ENCODE peak calls at places on chromosomes 1 and 21, in eight cellular contexts. C is transverse colon, U is astrocyte of the cerebellum, X is colonic mucosa, G is astrocyte of the spinal cord, Y is cardiac muscle cell, E is fibroblast of lung, L is sigmoid colon. D is an unnamed sample.
A peak's percentile ranks its signal among the peaks of the same experiment; 100 is the strongest.

GRCh38 chr1:64845831-64846425 is 101.1 kb downstream of the RAVER2 start:
- DNase-seq in C (no peak), U (no peak), X (no peak), G (peak; percentile 59), Y (no peak), E (no peak), L (no peak), D (no peak)

GRCh38 chr1:27144920-27145661 is 9.8 kb downstream of the SLC9A1 start:
- DNase-seq in C (peak; percentile 37), U (no peak), X (peak; percentile 47), G (peak; percentile 73), Y (no peak), E (peak; percentile 87), L (peak; percentile 88), D (peak; percentile 49)

GRCh38 chr1:163472267-163472666 is 150.5 kb downstream of the NUF2 start:
- DNase-seq in C (no peak), U (no peak), X (peak; percentile 31), G (peak; percentile 9), Y (no peak), E (peak; percentile 1), L (no peak), D (no peak)

GRCh38 chr1:53967409-53968124 is 21.4 kb downstream of the LRRC42 start:
- DNase-seq in C (no peak), U (no peak), X (no peak), G (no peak), Y (no peak), E (no peak), L (no peak), D (no peak)

GRCh38 chr21:42439284-42440186 is 35.8 kb downstream of the UBASH3A start:
- DNase-seq in C (peak; percentile 7), U (no peak), X (no peak), G (no peak), Y (no peak), E (no peak), L (no peak), D (no peak)

GRCh38 chr1:207234690-207235089 is 86.8 kb upstream of the CD55 start:
- DNase-seq in C (no peak), U (no peak), X (no peak), G (no peak), Y (no peak), E (no peak), L (no peak), D (no peak)

GRCh38 chr1:245197121-245197520 is 42.3 kb downstream of the KIF26B start:
- DNase-seq in C (no peak), U (no peak), X (no peak), G (no peak), Y (no peak), E (no peak), L (no peak), D (no peak)

GRCh38 chr1:87897486-87897885 is 568.8 kb downstream of the LMO4 start:
- DNase-seq in C (no peak), U (no peak), X (no peak), G (no peak), Y (no peak), E (no peak), L (no peak), D (no peak)

GRCh38 chr1:45685308-45686080 is 839 bp downstream of the GPBP1L1 start:
- DNase-seq in C (no peak), U (no peak), X (peak; percentile 49), G (peak; percentile 39), Y (peak; percentile 17), E (no peak), L (no peak), D (no peak)

GRCh38 chr21:25607812-25608737 is 794 bp upstream of the MRPL39 start:
- DNase-seq in C (peak; percentile 84), U (peak; percentile 73), X (peak; percentile 80), G (peak; percentile 86), Y (peak; percentile 87), E (peak; percentile 76), L (peak; percentile 92), D (peak; percentile 31)

GRCh38 chr1:33624261-33624990 is 152.0 kb downstream of the ZSCAN20 start:
- DNase-seq in C (no peak), U (no peak), X (no peak), G (no peak), Y (no peak), E (no peak), L (no peak), D (no peak)

GRCh38 chr1:166920561-166921475 is 44.8 kb upstream of the TADA1 start:
- DNase-seq in C (no peak), U (no peak), X (peak; percentile 31), G (peak; percentile 25), Y (peak; percentile 55), E (no peak), L (peak; percentile 63), D (no peak)

GRCh38 chr1:177471244-177471643 is 300.5 kb downstream of the BRINP2 start:
- DNase-seq in C (no peak), U (no peak), X (no peak), G (peak; percentile 28), Y (no peak), E (peak; percentile 48), L (no peak), D (no peak)

GRCh38 chr21:36716836-36717235 is 17.9 kb downstream of the SIM2 start:
- DNase-seq in C (no peak), U (no peak), X (no peak), G (no peak), Y (no peak), E (no peak), L (no peak), D (no peak)

GRCh38 chr1:199742547-199742946 is 285.0 kb upstream of the NR5A2 start:
- DNase-seq in C (no peak), U (peak; percentile 49), X (no peak), G (peak; percentile 84), Y (no peak), E (peak; percentile 98), L (no peak), D (peak; percentile 80)

GRCh38 chr1:35768350-35769187 is 1.2 kb downstream of the CLSPN start:
- DNase-seq in C (no peak), U (no peak), X (no peak), G (peak; percentile 12), Y (no peak), E (no peak), L (no peak), D (no peak)

DNA sequence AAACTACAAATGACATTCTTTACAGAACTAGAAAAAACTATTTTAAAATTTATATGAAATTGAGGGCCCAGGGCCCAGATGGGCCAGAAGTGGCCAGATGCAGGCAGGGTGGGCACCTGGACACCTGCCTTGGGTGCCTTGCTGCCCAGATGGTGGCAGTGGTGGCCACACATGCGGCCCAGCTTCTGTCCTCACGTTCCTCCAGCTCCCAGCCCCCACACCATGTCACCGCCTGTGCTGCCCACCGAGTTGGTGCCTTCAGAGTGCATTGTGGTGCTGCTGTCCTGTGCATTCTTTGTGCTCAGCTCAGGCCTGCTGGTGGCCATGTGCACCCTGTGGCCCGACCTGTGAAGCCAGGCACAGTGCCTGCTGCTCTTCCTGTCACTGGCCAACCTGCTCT is 216.8 kb upstream of the CXADR start:
- DNase-seq in C (no peak), U (no peak), X (no peak), G (no peak), Y (no peak), E (no peak), L (no peak), D (no peak)
- H3K4me3 ChIP-seq in C (no peak overlapping the region), U (no peak overlapping the region), X (no peak overlapping the region), G (no peak overlapping the region), Y (no peak overlapping the region), E (no peak overlapping the region), L (no peak overlapping the region), D (no peak overlapping the region)

GRCh38 chr1:241606544-241606943 is 33.6 kb downstream of the CHML start:
- DNase-seq in C (no peak), U (no peak), X (no peak), G (peak; percentile 46), Y (no peak), E (peak; percentile 60), L (no peak), D (no peak)

GRCh38 chr1:241608379-241609033 is 31.7 kb downstream of the CHML start:
- DNase-seq in C (no peak), U (no peak), X (no peak), G (peak; percentile 54), Y (no peak), E (peak; percentile 71), L (no peak), D (no peak)

GRCh38 chr1:241603626-241604337 is 36.4 kb downstream of the CHML start:
- DNase-seq in C (no peak), U (peak; percentile 71), X (no peak), G (peak; percentile 86), Y (no peak), E (peak; percentile 82), L (no peak), D (no peak)

GRCh38 chr1:241607497-241607896 is 32.7 kb downstream of the CHML start:
- DNase-seq in C (no peak), U (no peak), X (no peak), G (no peak), Y (no peak), E (no peak), L (no peak), D (no peak)

DNA sequence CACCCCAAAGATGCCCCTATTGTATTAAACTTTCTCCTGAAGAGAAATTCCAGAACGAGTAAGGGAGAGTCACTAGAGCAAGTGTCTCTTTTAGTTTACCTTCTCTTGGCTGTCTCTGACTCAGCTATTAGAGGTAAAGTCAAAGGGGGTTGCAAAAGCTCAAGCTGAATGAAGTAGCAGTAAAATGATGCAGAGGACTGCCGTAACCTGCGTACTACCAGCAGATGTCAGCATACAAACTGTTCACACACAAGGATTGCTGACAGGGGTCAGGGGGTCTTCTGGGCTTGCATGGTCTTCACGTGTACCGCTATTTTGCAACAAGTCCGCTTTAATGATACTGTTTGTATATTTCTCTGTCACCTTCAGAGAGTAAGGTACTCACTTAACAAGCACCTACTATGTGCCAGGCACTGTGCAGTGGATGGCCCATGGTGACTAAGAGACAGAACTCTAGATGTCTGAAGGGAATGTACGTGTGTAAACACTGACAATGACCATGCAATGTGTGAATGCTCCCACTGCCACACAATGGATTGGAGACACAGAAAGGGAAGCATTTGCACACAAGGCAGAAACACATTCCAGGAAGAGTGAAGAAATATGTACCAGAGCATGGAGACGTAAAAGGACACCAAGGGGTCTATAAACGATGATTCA is 34.9 kb downstream of the CHML start:
- DNase-seq in C (no peak), U (no peak), X (no peak), G (no peak), Y (peak; percentile 11), E (no peak), L (no peak), D (no peak)
- TF ChIP-seq CTCF in C (no peak), U (peak; percentile 28), X (no peak), G (peak; percentile 41), Y (peak; percentile 33), E (peak; percentile 26), L (no peak), D (no peak)

DNA sequence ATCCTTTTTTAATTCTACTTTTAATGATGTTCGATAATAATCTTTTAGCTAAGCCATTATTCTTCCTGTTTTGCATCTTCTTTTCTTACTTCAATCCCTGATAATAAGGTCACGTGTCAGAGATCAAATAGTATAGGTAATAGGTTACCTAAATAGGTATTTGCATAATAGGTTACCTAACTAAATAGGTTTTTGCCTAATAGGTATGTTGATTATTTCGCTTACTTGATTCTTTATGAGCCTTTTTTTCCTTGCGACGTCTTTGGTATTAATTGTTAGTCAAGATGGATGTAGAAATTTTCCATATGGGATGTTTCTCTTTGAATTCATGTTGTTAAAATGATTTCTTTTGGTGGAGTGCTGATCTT is 2.5 kb downstream of the GGPS1 start:
- DNase-seq in C (no peak), U (no peak), X (no peak), G (no peak), Y (no peak), E (no peak), L (no peak), D (no peak)
- H3K4me3 ChIP-seq in C (no peak overlapping the region), U (no peak overlapping the region), X (no peak overlapping the region), G (no peak overlapping the region), Y (no peak overlapping the region), E (peak overlapping the region; percentile 52), L (no peak overlapping the region), D (no peak overlapping the region)

GRCh38 chr1:159421821-159422220 is 10.2 kb upstream of the OR10J4 start:
- DNase-seq in C (no peak), U (no peak), X (no peak), G (no peak), Y (peak; percentile 10), E (no peak), L (no peak), D (no peak)
- TF ChIP-seq CTCF in C (no peak), U (no peak), X (no peak), G (peak; percentile 28), Y (no peak), E (no peak), L (no peak), D (no peak)

D was measured in AG04449.